ENCODE peak calls at places on chromosomes 3 and 15, in six cellular contexts. N is globus pallidus; S is left cardiac atrium; W is sciatic nerve; O is foreskin fibroblast; J is stimulated activated CD8-positive, alpha-beta memory T cell treated with anti-CD3 and anti-CD28 coated beads, Interleukin-15, amount 100 ng/mL, for 48 hours. X is an unnamed sample.

GRCh38 chr15:68700395-68701123 is 120.1 kb downstream of the ANP32A start:
- DNase-seq in N (peak), S (peak), W (no peak), J (no peak), O (peak), X (no peak)

GRCh38 chr3:39990532-39990931 is 181.1 kb downstream of the MYRIP start:
- DNase-seq in J (no peak), S (no peak), W (no peak), N (no peak), O (peak), X (peak)

GRCh38 chr3:27632431-27633223 is 89.5 kb downstream of the EOMES start:
- DNase-seq in S (peak), J (peak), W (peak), O (peak), N (peak), X (peak)

GRCh38 chr15:65077981-65078352 is 1.4 kb downstream of the KBTBD13 start:
- DNase-seq in J (peak), N (no peak), W (peak), O (peak), S (peak), X (no peak)

GRCh38 chr15:50109086-50109987 is 9.7 kb downstream of the ATP8B4 start:
- DNase-seq in S (no peak), N (no peak), O (peak), J (no peak), W (no peak), X (no peak)

GRCh38 chr3:190568036-190568435 is 54.2 kb downstream of the IL1RAP start:
- DNase-seq in W (no peak), O (no peak), N (no peak), S (peak), J (no peak), X (no peak)

GRCh38 chr3:35639251-35640185 is at the start of gene ARPP21:
- DNase-seq in N (peak), O (peak), J (no peak), W (peak), S (peak), X (no peak)

GRCh38 chr15:100623301-100623700 is 20.9 kb downstream of the ASB7 start:
- DNase-seq in O (peak), N (no peak), J (no peak), W (no peak), S (no peak), X (no peak)

GRCh38 chr15:87873501-87873900 is 383.0 kb downstream of the NTRK3 start:
- DNase-seq in W (no peak), O (no peak), J (no peak), S (no peak), N (no peak), X (no peak)

GRCh38 chr15:69548771-69549170 is 96.2 kb downstream of the RPLP1 start:
- DNase-seq in J (no peak), O (no peak), W (no peak), N (no peak), S (peak), X (no peak)

GRCh38 chr15:64311566-64311965 is 44.4 kb downstream of the CSNK1G1 start:
- DNase-seq in W (no peak), N (no peak), S (no peak), O (no peak), J (no peak), X (no peak)

GRCh38 chr15:31974855-31975421 is 55.4 kb upstream of the CHRNA7 start:
- DNase-seq in J (no peak), W (no peak), N (peak), S (no peak), O (no peak), X (no peak)

GRCh38 chr3:169498336-169498735 is 165.2 kb downstream of the MECOM start:
- DNase-seq in O (no peak), J (no peak), S (no peak), W (no peak), N (no peak), X (no peak)

GRCh38 chr3:53122933-53123305 is 7.3 kb downstream of the RFT1 start:
- DNase-seq in N (no peak), O (no peak), J (no peak), S (no peak), W (no peak), X (no peak)

GRCh38 chr3:24595801-24596200 is 101.2 kb upstream of the THRB start:
- DNase-seq in N (no peak), J (no peak), W (no peak), S (no peak), O (no peak), X (no peak)

GRCh38 chr3:171654809-171655208 is 155.5 kb downstream of the PLD1 start:
- DNase-seq in O (peak), J (no peak), S (peak), W (peak), N (peak), X (no peak)

GRCh38 chr15:93865610-93866009 is 365.8 kb upstream of the MCTP2 start:
- DNase-seq in N (no peak), J (no peak), O (no peak), W (no peak), S (no peak), X (no peak)

GRCh38 chr3:63656791-63657190 is 4.3 kb downstream of the SNTN start:
- DNase-seq in W (no peak), N (no peak), S (no peak), O (peak), J (no peak), X (no peak)

X was measured in activated naive CD4-positive, alpha-beta T cell treated with anti-CD3 and anti-CD28 coated beads, Interleukin-2, amount 50 U/mL, for 72 hours.